ENCODE peak calls at places on chromosomes 5 and 9, in nine cellular contexts. One of them, this sample, is unnamed.

GRCh38 chr5:110544603-110545002 is 181.9 kb downstream of the TMEM232 start:
- DNase-seq in stimulated activated naive CD4-positive, alpha-beta T cell treated with Interleukin-2 at 50 U/mL for 16 hours: no peak
- DNase-seq in brain microvascular endothelial cell: no peak
- DNase-seq in dorsolateral prefrontal cortex: no peak
- DNase-seq in islet precursor cell: no peak
- DNase-seq in fibroblast of pulmonary artery: no peak
- DNase-seq in progenitor cell of endocrine pancreas: no peak
- DNase-seq in activated gamma-delta T cell treated with Interleukin-2 at 50 U/mL for 16 hours: no peak
- DNase-seq in stimulated activated CD4-positive, alpha-beta T cell treated with anti-CD3 and anti-CD28 coated beads, Interleukin-15, amount 100 ng/mL, for 24 hours: no peak
- DNase-seq in this sample: no peak

GRCh38 chr9:99178912-99179872 is 42.5 kb downstream of the ALG2 start:
- DNase-seq in stimulated activated naive CD4-positive, alpha-beta T cell treated with Interleukin-2 at 50 U/mL for 16 hours: no peak
- DNase-seq in brain microvascular endothelial cell: no peak
- DNase-seq in dorsolateral prefrontal cortex: no peak
- DNase-seq in islet precursor cell: peak
- DNase-seq in fibroblast of pulmonary artery: no peak
- DNase-seq in progenitor cell of endocrine pancreas: no peak
- DNase-seq in activated gamma-delta T cell treated with Interleukin-2 at 50 U/mL for 16 hours: no peak
- DNase-seq in stimulated activated CD4-positive, alpha-beta T cell treated with anti-CD3 and anti-CD28 coated beads, Interleukin-15, amount 100 ng/mL, for 24 hours: no peak
- DNase-seq in this sample: no peak

GRCh38 chr5:38994329-38994927 is 79.8 kb downstream of the RICTOR start:
- DNase-seq in stimulated activated naive CD4-positive, alpha-beta T cell treated with Interleukin-2 at 50 U/mL for 16 hours: no peak
- DNase-seq in brain microvascular endothelial cell: peak
- DNase-seq in dorsolateral prefrontal cortex: no peak
- DNase-seq in islet precursor cell: peak
- DNase-seq in fibroblast of pulmonary artery: peak
- DNase-seq in progenitor cell of endocrine pancreas: no peak
- DNase-seq in activated gamma-delta T cell treated with Interleukin-2 at 50 U/mL for 16 hours: peak
- DNase-seq in stimulated activated CD4-positive, alpha-beta T cell treated with anti-CD3 and anti-CD28 coated beads, Interleukin-15, amount 100 ng/mL, for 24 hours: peak
- DNase-seq in this sample: no peak

GRCh38 chr9:35771079-35771441 is 17.0 kb upstream of the MSMP start:
- DNase-seq in stimulated activated naive CD4-positive, alpha-beta T cell treated with Interleukin-2 at 50 U/mL for 16 hours: no peak
- DNase-seq in brain microvascular endothelial cell: no peak
- DNase-seq in dorsolateral prefrontal cortex: no peak
- DNase-seq in islet precursor cell: no peak
- DNase-seq in fibroblast of pulmonary artery: no peak
- DNase-seq in progenitor cell of endocrine pancreas: no peak
- DNase-seq in activated gamma-delta T cell treated with Interleukin-2 at 50 U/mL for 16 hours: no peak
- DNase-seq in stimulated activated CD4-positive, alpha-beta T cell treated with anti-CD3 and anti-CD28 coated beads, Interleukin-15, amount 100 ng/mL, for 24 hours: no peak
- DNase-seq in this sample: no peak

GRCh38 chr5:155101697-155102096 is 88.1 kb downstream of the KIF4B start:
- DNase-seq in stimulated activated naive CD4-positive, alpha-beta T cell treated with Interleukin-2 at 50 U/mL for 16 hours: no peak
- DNase-seq in brain microvascular endothelial cell: no peak
- DNase-seq in dorsolateral prefrontal cortex: peak
- DNase-seq in islet precursor cell: no peak
- DNase-seq in fibroblast of pulmonary artery: no peak
- DNase-seq in progenitor cell of endocrine pancreas: no peak
- DNase-seq in activated gamma-delta T cell treated with Interleukin-2 at 50 U/mL for 16 hours: no peak
- DNase-seq in stimulated activated CD4-positive, alpha-beta T cell treated with anti-CD3 and anti-CD28 coated beads, Interleukin-15, amount 100 ng/mL, for 24 hours: no peak
- DNase-seq in this sample: no peak

GRCh38 chr9:37593877-37594448 is 1.6 kb upstream of the TOMM5 start:
- DNase-seq in stimulated activated naive CD4-positive, alpha-beta T cell treated with Interleukin-2 at 50 U/mL for 16 hours: no peak
- DNase-seq in brain microvascular endothelial cell: no peak
- DNase-seq in dorsolateral prefrontal cortex: no peak
- DNase-seq in islet precursor cell: no peak
- DNase-seq in fibroblast of pulmonary artery: no peak
- DNase-seq in progenitor cell of endocrine pancreas: no peak
- DNase-seq in activated gamma-delta T cell treated with Interleukin-2 at 50 U/mL for 16 hours: no peak
- DNase-seq in stimulated activated CD4-positive, alpha-beta T cell treated with anti-CD3 and anti-CD28 coated beads, Interleukin-15, amount 100 ng/mL, for 24 hours: no peak
- DNase-seq in this sample: no peak

GRCh38 chr5:141508440-141508807 is 19.5 kb downstream of the PCDHGC5 start:
- DNase-seq in stimulated activated naive CD4-positive, alpha-beta T cell treated with Interleukin-2 at 50 U/mL for 16 hours: no peak
- DNase-seq in brain microvascular endothelial cell: peak
- DNase-seq in dorsolateral prefrontal cortex: peak
- DNase-seq in islet precursor cell: no peak
- DNase-seq in fibroblast of pulmonary artery: peak
- DNase-seq in progenitor cell of endocrine pancreas: no peak
- DNase-seq in activated gamma-delta T cell treated with Interleukin-2 at 50 U/mL for 16 hours: no peak
- DNase-seq in stimulated activated CD4-positive, alpha-beta T cell treated with anti-CD3 and anti-CD28 coated beads, Interleukin-15, amount 100 ng/mL, for 24 hours: no peak
- DNase-seq in this sample: no peak

GRCh38 chr5:64384761-64385160 is 121.1 kb upstream of the RGS7BP start:
- DNase-seq in stimulated activated naive CD4-positive, alpha-beta T cell treated with Interleukin-2 at 50 U/mL for 16 hours: no peak
- DNase-seq in brain microvascular endothelial cell: peak
- DNase-seq in dorsolateral prefrontal cortex: no peak
- DNase-seq in islet precursor cell: peak
- DNase-seq in fibroblast of pulmonary artery: peak
- DNase-seq in progenitor cell of endocrine pancreas: no peak
- DNase-seq in activated gamma-delta T cell treated with Interleukin-2 at 50 U/mL for 16 hours: no peak
- DNase-seq in stimulated activated CD4-positive, alpha-beta T cell treated with anti-CD3 and anti-CD28 coated beads, Interleukin-15, amount 100 ng/mL, for 24 hours: no peak
- DNase-seq in this sample: no peak

GRCh38 chr5:160468576-160468975 is 46.9 kb downstream of the PTTG1 start:
- DNase-seq in stimulated activated naive CD4-positive, alpha-beta T cell treated with Interleukin-2 at 50 U/mL for 16 hours: no peak
- DNase-seq in brain microvascular endothelial cell: no peak
- DNase-seq in dorsolateral prefrontal cortex: no peak
- DNase-seq in islet precursor cell: no peak
- DNase-seq in fibroblast of pulmonary artery: no peak
- DNase-seq in progenitor cell of endocrine pancreas: no peak
- DNase-seq in activated gamma-delta T cell treated with Interleukin-2 at 50 U/mL for 16 hours: no peak
- DNase-seq in stimulated activated CD4-positive, alpha-beta T cell treated with anti-CD3 and anti-CD28 coated beads, Interleukin-15, amount 100 ng/mL, for 24 hours: no peak
- DNase-seq in this sample: no peak

This sample was measured in activated T-helper 1 cell treated with anti-CD3 and anti-CD28 coated beads, Interleukin-12 subunit alpha, Interleukin-12 subunit beta, Interleukin-2, Interleukin-4 antibody, amounts not matched to agents 30 ng/mL and 10 ng/mL and 1 ng/mL, durations not matched to agents 14 hours and 24 hours and 36 hours.